ENCODE peak calls at places on chromosomes 1 and 21, in four cellular contexts. K is omental fat pad, R is amniotic stem cell, T is Right ventricle myocardium superior. I is an unnamed sample.

GRCh38 chr1:42240964-42241755 is 76.6 kb upstream of the GUCA2A start:
- DNase-seq in T (no peak), K (no peak), R (no peak), I (no peak)

GRCh38 chr1:15341634-15342375 is 67.9 kb upstream of the EFHD2 start:
- DNase-seq in T (no peak), R (peak), K (no peak), I (no peak)

GRCh38 chr1:107139833-107140702 is 771 bp upstream of the NTNG1 start:
- DNase-seq in K (no peak), R (peak), T (peak), I (no peak)

GRCh38 chr1:10280442-10281350 is 70.3 kb downstream of the KIF1B start:
- DNase-seq in K (no peak), T (no peak), R (peak), I (no peak)

GRCh38 chr1:172969611-172970010 is 81.1 kb downstream of the TNFSF18 start:
- DNase-seq in T (no peak), R (no peak), K (no peak), I (peak)

GRCh38 chr1:207871117-207871649 is 39.7 kb downstream of the CD34 start:
- DNase-seq in K (no peak), T (no peak), R (no peak), I (no peak)

GRCh38 chr1:165075725-165076370 is 280.7 kb downstream of the LMX1A start:
- DNase-seq in R (no peak), T (no peak), K (no peak), I (peak)

GRCh38 chr1:193406901-193407300 is 220.5 kb upstream of the B3GALT2 start:
- DNase-seq in R (peak), T (no peak), K (no peak), I (peak)

GRCh38 chr21:29091032-29091431 is 17.6 kb upstream of the CCT8 start:
- DNase-seq in T (no peak), R (no peak), K (no peak), I (no peak)

GRCh38 chr1:73914994-73915393 is 283.0 kb downstream of the LRRIQ3 start:
- DNase-seq in K (no peak), T (no peak), R (no peak), I (no peak)

GRCh38 chr21:38768385-38769071 is 37.2 kb upstream of the ETS2 start:
- DNase-seq in T (no peak), K (no peak), R (peak), I (no peak)

GRCh38 chr21:45051580-45052434 is 22.6 kb upstream of the ADARB1 start:
- DNase-seq in R (no peak), T (no peak), K (no peak), I (no peak)

GRCh38 chr1:87117761-87118160 is 203.3 kb downstream of the HS2ST1 start:
- DNase-seq in R (no peak), T (no peak), K (no peak), I (no peak)

GRCh38 chr1:198970919-198971318 is 332.1 kb downstream of the PTPRC start:
- DNase-seq in K (no peak), R (no peak), T (no peak), I (peak)

GRCh38 chr1:47444578-47445465 is 7.0 kb downstream of the FOXD2 start:
- DNase-seq in R (no peak), T (peak), K (no peak), I (no peak)

GRCh38 chr1:113982955-113983742 is 3.9 kb downstream of the OLFML3 start:
- DNase-seq in R (no peak), T (no peak), K (no peak), I (no peak)

GRCh38 chr21:35367558-35367957 is 318.5 kb upstream of the RUNX1 start:
- DNase-seq in K (no peak), R (no peak), T (no peak), I (peak)

I was measured in NCI-H460.